ENCODE peak calls at places on chromosomes 12 and 14, in six cellular contexts. E is CD8-positive, alpha-beta memory T cell; N is body of pancreas; K is fibroblast of lung; P is cardiac muscle cell; D is effector memory CD4-positive, alpha-beta T cell. W is an unnamed sample.
A peak's percentile ranks its signal among the peaks of the same experiment; 100 is the strongest.

GRCh38 chr12:83826112-83826511 is 1086.5 kb downstream of the SLC6A15 start:
- DNase-seq in P (peak; percentile 55), E (no peak), K (peak; percentile 49), D (no peak), N (peak; percentile 63), W (no peak)

GRCh38 chr12:128797119-128798118 is 26.3 kb downstream of the SLC15A4 start:
- DNase-seq in P (peak; percentile 54), D (no peak), E (no peak), K (peak; percentile 54), N (no peak), W (no peak)

GRCh38 chr12:105738036-105738435 is 400.7 kb downstream of the NUAK1 start:
- DNase-seq in P (peak; percentile 82), N (no peak), D (no peak), E (no peak), K (peak; percentile 33), W (no peak)

GRCh38 chr12:112031472-112031871 is 18.2 kb downstream of the ERP29 start:
- DNase-seq in D (no peak), P (peak; percentile 13), N (no peak), E (no peak), K (no peak), W (no peak)

GRCh38 chr12:64656429-64656828 is 46.1 kb downstream of the RASSF3 start:
- DNase-seq in K (no peak), D (no peak), P (no peak), N (peak; percentile 38), E (no peak), W (no peak)

GRCh38 chr12:126891789-126892188 is 1375.2 kb upstream of the TMEM132C start:
- DNase-seq in P (no peak), D (no peak), K (no peak), E (no peak), N (no peak), W (no peak)

GRCh38 chr12:112097641-112098040 is 10.9 kb downstream of the NAA25 start:
- DNase-seq in P (no peak), N (no peak), D (no peak), K (no peak), E (no peak), W (no peak)

GRCh38 chr14:106605548-106606448 is 1079.4 kb downstream of the TMEM121 start:
- DNase-seq in D (peak; percentile 50), K (no peak), E (peak; percentile 75), N (peak; percentile 29), P (no peak), W (peak; percentile 79)

GRCh38 chr12:44193281-44193680 is 357.4 kb downstream of the TMEM117 start:
- DNase-seq in N (no peak), E (no peak), D (no peak), P (no peak), K (no peak), W (no peak)

GRCh38 chr14:54722791-54723432 is 156.0 kb downstream of the SAMD4A start:
- DNase-seq in E (no peak), P (peak; percentile 70), N (no peak), K (no peak), D (no peak), W (no peak)

GRCh38 chr12:89706551-89707348 is 1.9 kb downstream of the ATP2B1 start:
- DNase-seq in D (no peak), K (peak; percentile 45), E (no peak), P (peak; percentile 22), N (no peak), W (no peak)

GRCh38 chr12:65881965-65882413 is 57.7 kb downstream of the HMGA2 start:
- DNase-seq in P (peak; percentile 91), E (no peak), N (peak; percentile 58), D (no peak), K (peak; percentile 90), W (peak; percentile 8)

GRCh38 chr12:22312336-22312735 is 22.2 kb downstream of the ST8SIA1 start:
- DNase-seq in E (no peak), D (no peak), K (peak; percentile 65), P (peak; percentile 97), N (no peak), W (no peak)

GRCh38 chr12:32312049-32312670 is 87.2 kb upstream of the FGD4 start:
- DNase-seq in D (no peak), E (peak; percentile 31), P (peak; percentile 84), K (peak; percentile 84), N (no peak), W (no peak)

GRCh38 chr12:110466791-110467190 is 1.3 kb downstream of the GPN3 start:
- DNase-seq in K (no peak), P (no peak), D (no peak), E (no peak), N (no peak), W (no peak)

GRCh38 chr12:32419520-32419960 is 20.2 kb downstream of the FGD4 start:
- DNase-seq in P (peak; percentile 74), D (no peak), K (peak; percentile 18), N (no peak), E (no peak), W (no peak)

GRCh38 chr14:56160058-56160457 is 41.8 kb downstream of the PELI2 start:
- DNase-seq in E (no peak), N (no peak), K (no peak), P (no peak), D (no peak), W (no peak)

GRCh38 chr12:27779416-27779815 is 617 bp upstream of the KLHL42 start:
- DNase-seq in N (peak; percentile 29), D (no peak), E (no peak), K (peak; percentile 30), P (no peak), W (peak; percentile 2)

GRCh38 chr12:111327474-111327873 is 41.4 kb downstream of the PHETA1 start:
- DNase-seq in K (no peak), E (no peak), P (no peak), D (no peak), N (no peak), W (no peak)

GRCh38 chr14:79740043-79740442 is 471.3 kb downstream of the DIO2 start:
- DNase-seq in K (no peak), P (no peak), E (no peak), N (no peak), D (no peak), W (no peak)

GRCh38 chr12:126588586-126589249 is 1523.5 kb downstream of the AACS start:
- DNase-seq in D (no peak), E (no peak), N (no peak), K (no peak), P (no peak), W (no peak)

GRCh38 chr12:112906712-112907414 is at the start of gene OAS1:
- DNase-seq in D (no peak), P (peak; percentile 78), E (peak; percentile 26), K (peak; percentile 20), N (no peak), W (peak; percentile 49)

GRCh38 chr12:104454997-104455396 is 1.8 kb upstream of the CHST11 start:
- DNase-seq in K (peak; percentile 30), D (no peak), E (no peak), N (no peak), P (peak; percentile 49), W (no peak)

GRCh38 chr14:65788876-65789859 is 376.6 kb downstream of the FUT8 start:
- DNase-seq in K (no peak), D (no peak), E (no peak), P (no peak), N (no peak), W (no peak)

GRCh38 chr12:10184261-10184843 is 5.5 kb downstream of the TMEM52B start:
- DNase-seq in K (peak; percentile 98), E (no peak), D (no peak), P (peak; percentile 69), N (no peak), W (no peak)

GRCh38 chr12:80778005-80778541 is 61.4 kb downstream of the MYF5 start:
- DNase-seq in D (no peak), N (peak; percentile 58), P (peak; percentile 94), K (peak; percentile 97), E (no peak), W (no peak)

GRCh38 chr14:101476931-101477553 is 84.3 kb upstream of the DIO3 start:
- DNase-seq in E (no peak), N (peak; percentile 86), D (no peak), K (no peak), P (no peak), W (no peak)

GRCh38 chr12:2347844-2348476 is 295.2 kb downstream of the CACNA1C start:
- DNase-seq in P (no peak), E (no peak), N (no peak), D (no peak), K (no peak), W (no peak)

GRCh38 chr12:10540776-10541205 is 35.1 kb downstream of the EIF2S3B start:
- DNase-seq in K (no peak), E (no peak), D (no peak), N (no peak), P (no peak), W (no peak)

GRCh38 chr14:103522028-103522581 is 525 bp downstream of the CKB start:
- DNase-seq in K (peak; percentile 26), P (no peak), D (no peak), E (no peak), N (no peak), W (no peak)

GRCh38 chr14:23895480-23895879 is 58.1 kb upstream of the DHRS4 start:
- DNase-seq in E (no peak), N (no peak), P (peak; percentile 6), D (no peak), K (no peak), W (no peak)

DNA sequence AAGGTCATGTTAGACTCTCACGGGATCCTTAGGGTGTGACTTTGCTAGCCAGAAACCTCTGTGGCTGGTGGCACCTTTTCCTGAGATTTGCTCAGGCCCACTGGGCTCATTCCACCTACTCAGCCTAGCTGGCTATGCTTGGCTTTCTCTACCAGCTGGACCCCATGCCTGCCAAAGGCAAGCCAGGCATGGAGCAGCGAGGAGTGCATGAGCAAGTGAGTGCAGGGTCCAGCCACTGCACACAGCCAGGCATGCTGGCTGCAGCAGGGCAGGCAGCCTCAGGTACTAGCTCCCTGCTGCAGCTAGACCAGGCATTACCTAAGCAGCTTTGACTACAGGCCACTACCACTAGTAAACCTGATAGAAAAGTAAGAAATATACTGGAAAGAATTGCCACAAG is 29.7 kb upstream of the PAPLN start:
- DNase-seq in E (no peak), K (no peak), N (no peak), P (no peak), D (no peak), W (no peak)
- H3K36me3 ChIP-seq in E (peaks cover 23% of the 10 kb centered on the region), K (peaks cover 3% of the 10 kb centered on the region), N (peaks cover 24% of the 10 kb centered on the region), P (peaks cover 47% of the 10 kb centered on the region), D (peaks cover 50% of the 10 kb centered on the region), W (peaks cover 69% of the 10 kb centered on the region)

DNA sequence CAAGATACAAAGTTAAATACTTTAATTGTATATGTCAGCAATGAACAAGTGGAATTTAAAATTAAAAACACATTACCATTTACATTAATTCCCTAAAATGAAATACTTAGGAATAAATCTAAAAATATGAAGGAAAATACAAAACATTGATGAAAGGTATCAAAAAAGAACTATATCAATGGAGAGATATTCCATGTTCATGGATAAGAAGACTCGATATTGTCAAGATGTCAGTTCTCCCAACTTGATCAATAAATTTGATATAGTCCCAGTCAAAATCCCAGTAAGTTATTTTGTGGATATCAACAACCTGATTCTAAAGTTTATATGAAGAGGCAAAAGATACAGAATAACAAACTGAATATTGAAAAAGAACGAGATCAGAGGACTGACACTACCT is 33.5 kb downstream of the GPR68 start:
- DNase-seq in K (no peak), P (no peak), N (no peak), D (no peak), E (no peak), W (no peak)
- H3K36me3 ChIP-seq in K (peaks cover 2% of the 10 kb centered on the region), P (peaks cover 9% of the 10 kb centered on the region), N (peaks cover 9% of the 10 kb centered on the region), D (peaks cover 28% of the 10 kb centered on the region), E (peaks cover 18% of the 10 kb centered on the region), W (peaks cover 40% of the 10 kb centered on the region)

GRCh38 chr14:35146711-35147149 is 24.4 kb downstream of the PRORP start:
- DNase-seq in N (no peak), E (no peak), P (no peak), K (no peak), D (no peak), W (no peak)
- H3K36me3 ChIP-seq in N (no peaks in the 10 kb centered on the region), E (no peaks in the 10 kb centered on the region), P (no peaks in the 10 kb centered on the region), K (no peaks in the 10 kb centered on the region), D (peaks cover 3% of the 10 kb centered on the region), W (no peaks in the 10 kb centered on the region)

GRCh38 chr12:120468271-120468845 is 1.2 kb downstream of the SRSF9 start:
- DNase-seq in K (peak; percentile 71), P (peak; percentile 78), E (no peak), N (peak; percentile 43), D (no peak), W (no peak)
- H3K36me3 ChIP-seq in K (peaks cover 10% of the 10 kb centered on the region), P (peaks cover 35% of the 10 kb centered on the region), E (peaks cover 35% of the 10 kb centered on the region), N (peaks cover 14% of the 10 kb centered on the region), D (peaks cover 24% of the 10 kb centered on the region), W (peaks cover 29% of the 10 kb centered on the region)

W was measured in naive thymus-derived CD4-positive, alpha-beta T cell.